ENCODE peak calls at places on chromosomes 13 and 19, in six cellular contexts. One of them, this sample, is unnamed.

GRCh38 chr19:9847087-9847671 is 12.1 kb downstream of the PIN1 start:
- DNase-seq in stimulated activated naive CD8-positive, alpha-beta T cell treated with anti-CD3 and anti-CD28 coated beads, Interleukin-15, Interleukin-2, amounts not matched to agents 100 U/mL and 50 U/mL, for 24 hours: peak; percentile 65
- DNase-seq in AG20443: peak; percentile 98
- DNase-seq in kidney epithelial cell: peak; percentile 56
- DNase-seq in endothelial cell of umbilical vein: peak; percentile 60
- DNase-seq in T-helper 1 cell: no peak
- DNase-seq in this sample: peak; percentile 38

GRCh38 chr13:110719036-110719710 is 5.7 kb downstream of the ING1 start:
- DNase-seq in stimulated activated naive CD8-positive, alpha-beta T cell treated with anti-CD3 and anti-CD28 coated beads, Interleukin-15, Interleukin-2, amounts not matched to agents 100 U/mL and 50 U/mL, for 24 hours: no peak
- DNase-seq in AG20443: no peak
- DNase-seq in kidney epithelial cell: no peak
- DNase-seq in endothelial cell of umbilical vein: no peak
- DNase-seq in T-helper 1 cell: no peak
- DNase-seq in this sample: no peak

GRCh38 chr19:54254195-54254906 is 2.7 kb downstream of the LILRB5 start:
- DNase-seq in stimulated activated naive CD8-positive, alpha-beta T cell treated with anti-CD3 and anti-CD28 coated beads, Interleukin-15, Interleukin-2, amounts not matched to agents 100 U/mL and 50 U/mL, for 24 hours: no peak
- DNase-seq in AG20443: no peak
- DNase-seq in kidney epithelial cell: no peak
- DNase-seq in endothelial cell of umbilical vein: no peak
- DNase-seq in T-helper 1 cell: no peak
- DNase-seq in this sample: no peak

GRCh38 chr19:4350726-4351125 is 7.4 kb downstream of the MPND start:
- DNase-seq in stimulated activated naive CD8-positive, alpha-beta T cell treated with anti-CD3 and anti-CD28 coated beads, Interleukin-15, Interleukin-2, amounts not matched to agents 100 U/mL and 50 U/mL, for 24 hours: no peak
- DNase-seq in AG20443: no peak
- DNase-seq in kidney epithelial cell: no peak
- DNase-seq in endothelial cell of umbilical vein: no peak
- DNase-seq in T-helper 1 cell: no peak
- DNase-seq in this sample: no peak

GRCh38 chr19:44718441-44719261 is 19.7 kb downstream of the CEACAM16 start:
- DNase-seq in stimulated activated naive CD8-positive, alpha-beta T cell treated with anti-CD3 and anti-CD28 coated beads, Interleukin-15, Interleukin-2, amounts not matched to agents 100 U/mL and 50 U/mL, for 24 hours: no peak
- DNase-seq in AG20443: peak; percentile 58
- DNase-seq in kidney epithelial cell: no peak
- DNase-seq in endothelial cell of umbilical vein: peak; percentile 98
- DNase-seq in T-helper 1 cell: no peak
- DNase-seq in this sample: peak; percentile 40

GRCh38 chr13:75635621-75636338 is at the start of gene LMO7:
- DNase-seq in stimulated activated naive CD8-positive, alpha-beta T cell treated with anti-CD3 and anti-CD28 coated beads, Interleukin-15, Interleukin-2, amounts not matched to agents 100 U/mL and 50 U/mL, for 24 hours: peak; percentile 45
- DNase-seq in AG20443: peak; percentile 92
- DNase-seq in kidney epithelial cell: no peak
- DNase-seq in endothelial cell of umbilical vein: peak; percentile 15
- DNase-seq in T-helper 1 cell: no peak
- DNase-seq in this sample: no peak

GRCh38 chr13:95246292-95247082 is 54.8 kb downstream of the ABCC4 start:
- DNase-seq in stimulated activated naive CD8-positive, alpha-beta T cell treated with anti-CD3 and anti-CD28 coated beads, Interleukin-15, Interleukin-2, amounts not matched to agents 100 U/mL and 50 U/mL, for 24 hours: no peak
- DNase-seq in AG20443: no peak
- DNase-seq in kidney epithelial cell: no peak
- DNase-seq in endothelial cell of umbilical vein: no peak
- DNase-seq in T-helper 1 cell: no peak
- DNase-seq in this sample: no peak

GRCh38 chr13:39364797-39365468 is 238.1 kb downstream of the LHFPL6 start:
- DNase-seq in stimulated activated naive CD8-positive, alpha-beta T cell treated with anti-CD3 and anti-CD28 coated beads, Interleukin-15, Interleukin-2, amounts not matched to agents 100 U/mL and 50 U/mL, for 24 hours: no peak
- DNase-seq in AG20443: peak; percentile 23
- DNase-seq in kidney epithelial cell: peak; percentile 38
- DNase-seq in endothelial cell of umbilical vein: no peak
- DNase-seq in T-helper 1 cell: no peak
- DNase-seq in this sample: no peak

GRCh38 chr19:18130523-18131242 is 22.3 kb upstream of the PIK3R2 start:
- DNase-seq in stimulated activated naive CD8-positive, alpha-beta T cell treated with anti-CD3 and anti-CD28 coated beads, Interleukin-15, Interleukin-2, amounts not matched to agents 100 U/mL and 50 U/mL, for 24 hours: no peak
- DNase-seq in AG20443: no peak
- DNase-seq in kidney epithelial cell: no peak
- DNase-seq in endothelial cell of umbilical vein: no peak
- DNase-seq in T-helper 1 cell: no peak
- DNase-seq in this sample: no peak

GRCh38 chr19:49442354-49442753 is 1.0 kb upstream of the SLC17A7 start:
- DNase-seq in stimulated activated naive CD8-positive, alpha-beta T cell treated with anti-CD3 and anti-CD28 coated beads, Interleukin-15, Interleukin-2, amounts not matched to agents 100 U/mL and 50 U/mL, for 24 hours: no peak
- DNase-seq in AG20443: peak; percentile 63
- DNase-seq in kidney epithelial cell: no peak
- DNase-seq in endothelial cell of umbilical vein: no peak
- DNase-seq in T-helper 1 cell: no peak
- DNase-seq in this sample: no peak

GRCh38 chr13:24071423-24072075 is 89.0 kb upstream of the SPATA13 start:
- DNase-seq in stimulated activated naive CD8-positive, alpha-beta T cell treated with anti-CD3 and anti-CD28 coated beads, Interleukin-15, Interleukin-2, amounts not matched to agents 100 U/mL and 50 U/mL, for 24 hours: no peak
- DNase-seq in AG20443: peak; percentile 86
- DNase-seq in kidney epithelial cell: no peak
- DNase-seq in endothelial cell of umbilical vein: peak; percentile 64
- DNase-seq in T-helper 1 cell: no peak
- DNase-seq in this sample: no peak

GRCh38 chr13:49060698-49061387 is 85.1 kb downstream of the FNDC3A start:
- DNase-seq in stimulated activated naive CD8-positive, alpha-beta T cell treated with anti-CD3 and anti-CD28 coated beads, Interleukin-15, Interleukin-2, amounts not matched to agents 100 U/mL and 50 U/mL, for 24 hours: no peak
- DNase-seq in AG20443: no peak
- DNase-seq in kidney epithelial cell: no peak
- DNase-seq in endothelial cell of umbilical vein: no peak
- DNase-seq in T-helper 1 cell: no peak
- DNase-seq in this sample: no peak

GRCh38 chr13:37485766-37486165 is 112.8 kb downstream of the POSTN start:
- DNase-seq in stimulated activated naive CD8-positive, alpha-beta T cell treated with anti-CD3 and anti-CD28 coated beads, Interleukin-15, Interleukin-2, amounts not matched to agents 100 U/mL and 50 U/mL, for 24 hours: no peak
- DNase-seq in AG20443: peak; percentile 23
- DNase-seq in kidney epithelial cell: no peak
- DNase-seq in endothelial cell of umbilical vein: peak; percentile 27
- DNase-seq in T-helper 1 cell: no peak
- DNase-seq in this sample: no peak

GRCh38 chr13:48654511-48654910 is 782 bp downstream of the CYSLTR2 start:
- DNase-seq in stimulated activated naive CD8-positive, alpha-beta T cell treated with anti-CD3 and anti-CD28 coated beads, Interleukin-15, Interleukin-2, amounts not matched to agents 100 U/mL and 50 U/mL, for 24 hours: no peak
- DNase-seq in AG20443: no peak
- DNase-seq in kidney epithelial cell: no peak
- DNase-seq in endothelial cell of umbilical vein: no peak
- DNase-seq in T-helper 1 cell: no peak
- DNase-seq in this sample: no peak

GRCh38 chr13:33735276-33735675 is 82.7 kb upstream of the RFC3 start:
- DNase-seq in stimulated activated naive CD8-positive, alpha-beta T cell treated with anti-CD3 and anti-CD28 coated beads, Interleukin-15, Interleukin-2, amounts not matched to agents 100 U/mL and 50 U/mL, for 24 hours: no peak
- DNase-seq in AG20443: no peak
- DNase-seq in kidney epithelial cell: no peak
- DNase-seq in endothelial cell of umbilical vein: no peak
- DNase-seq in T-helper 1 cell: no peak
- DNase-seq in this sample: no peak

GRCh38 chr13:83753912-83754624 is 128.2 kb downstream of the SLITRK1 start:
- DNase-seq in stimulated activated naive CD8-positive, alpha-beta T cell treated with anti-CD3 and anti-CD28 coated beads, Interleukin-15, Interleukin-2, amounts not matched to agents 100 U/mL and 50 U/mL, for 24 hours: no peak
- DNase-seq in AG20443: no peak
- DNase-seq in kidney epithelial cell: no peak
- DNase-seq in endothelial cell of umbilical vein: no peak
- DNase-seq in T-helper 1 cell: no peak
- DNase-seq in this sample: no peak

GRCh38 chr19:18044825-18045304 is 36.9 kb downstream of the ARRDC2 start:
- DNase-seq in stimulated activated naive CD8-positive, alpha-beta T cell treated with anti-CD3 and anti-CD28 coated beads, Interleukin-15, Interleukin-2, amounts not matched to agents 100 U/mL and 50 U/mL, for 24 hours: peak; percentile 91
- DNase-seq in AG20443: peak; percentile 78
- DNase-seq in kidney epithelial cell: peak; percentile 73
- DNase-seq in endothelial cell of umbilical vein: no peak
- DNase-seq in T-helper 1 cell: peak; percentile 91
- DNase-seq in this sample: no peak

GRCh38 chr13:59856281-59856810 is 307.4 kb downstream of the DIAPH3 start:
- DNase-seq in stimulated activated naive CD8-positive, alpha-beta T cell treated with anti-CD3 and anti-CD28 coated beads, Interleukin-15, Interleukin-2, amounts not matched to agents 100 U/mL and 50 U/mL, for 24 hours: no peak
- DNase-seq in AG20443: no peak
- DNase-seq in kidney epithelial cell: no peak
- DNase-seq in endothelial cell of umbilical vein: peak; percentile 17
- DNase-seq in T-helper 1 cell: no peak
- DNase-seq in this sample: no peak

GRCh38 chr19:4877753-4878490 is 10.5 kb upstream of the PLIN3 start:
- DNase-seq in stimulated activated naive CD8-positive, alpha-beta T cell treated with anti-CD3 and anti-CD28 coated beads, Interleukin-15, Interleukin-2, amounts not matched to agents 100 U/mL and 50 U/mL, for 24 hours: peak; percentile 15
- DNase-seq in AG20443: no peak
- DNase-seq in kidney epithelial cell: no peak
- DNase-seq in endothelial cell of umbilical vein: no peak
- DNase-seq in T-helper 1 cell: no peak
- DNase-seq in this sample: no peak

GRCh38 chr19:1970806-1971502 is 30.0 kb downstream of the CSNK1G2 start:
- DNase-seq in stimulated activated naive CD8-positive, alpha-beta T cell treated with anti-CD3 and anti-CD28 coated beads, Interleukin-15, Interleukin-2, amounts not matched to agents 100 U/mL and 50 U/mL, for 24 hours: no peak
- DNase-seq in AG20443: no peak
- DNase-seq in kidney epithelial cell: no peak
- DNase-seq in endothelial cell of umbilical vein: no peak
- DNase-seq in T-helper 1 cell: no peak
- DNase-seq in this sample: no peak

GRCh38 chr19:19026299-19026971 is 6.9 kb downstream of the SUGP2 start:
- DNase-seq in stimulated activated naive CD8-positive, alpha-beta T cell treated with anti-CD3 and anti-CD28 coated beads, Interleukin-15, Interleukin-2, amounts not matched to agents 100 U/mL and 50 U/mL, for 24 hours: no peak
- DNase-seq in AG20443: peak; percentile 29
- DNase-seq in kidney epithelial cell: no peak
- DNase-seq in endothelial cell of umbilical vein: no peak
- DNase-seq in T-helper 1 cell: no peak
- DNase-seq in this sample: no peak

GRCh38 chr13:39474600-39474999 is 128.4 kb downstream of the LHFPL6 start:
- DNase-seq in stimulated activated naive CD8-positive, alpha-beta T cell treated with anti-CD3 and anti-CD28 coated beads, Interleukin-15, Interleukin-2, amounts not matched to agents 100 U/mL and 50 U/mL, for 24 hours: no peak
- DNase-seq in AG20443: no peak
- DNase-seq in kidney epithelial cell: no peak
- DNase-seq in endothelial cell of umbilical vein: no peak
- DNase-seq in T-helper 1 cell: no peak
- DNase-seq in this sample: no peak

GRCh38 chr13:45082964-45083363 is 37.3 kb upstream of the GTF2F2 start:
- DNase-seq in stimulated activated naive CD8-positive, alpha-beta T cell treated with anti-CD3 and anti-CD28 coated beads, Interleukin-15, Interleukin-2, amounts not matched to agents 100 U/mL and 50 U/mL, for 24 hours: no peak
- DNase-seq in AG20443: peak; percentile 59
- DNase-seq in kidney epithelial cell: no peak
- DNase-seq in endothelial cell of umbilical vein: no peak
- DNase-seq in T-helper 1 cell: no peak
- DNase-seq in this sample: no peak

GRCh38 chr13:51674276-51674675 is 90.0 kb downstream of the WDFY2 start:
- DNase-seq in stimulated activated naive CD8-positive, alpha-beta T cell treated with anti-CD3 and anti-CD28 coated beads, Interleukin-15, Interleukin-2, amounts not matched to agents 100 U/mL and 50 U/mL, for 24 hours: no peak
- DNase-seq in AG20443: no peak
- DNase-seq in kidney epithelial cell: no peak
- DNase-seq in endothelial cell of umbilical vein: no peak
- DNase-seq in T-helper 1 cell: no peak
- DNase-seq in this sample: no peak

GRCh38 chr13:60933638-60934037 is 482.0 kb downstream of the PCDH20 start:
- DNase-seq in stimulated activated naive CD8-positive, alpha-beta T cell treated with anti-CD3 and anti-CD28 coated beads, Interleukin-15, Interleukin-2, amounts not matched to agents 100 U/mL and 50 U/mL, for 24 hours: no peak
- DNase-seq in AG20443: no peak
- DNase-seq in kidney epithelial cell: no peak
- DNase-seq in endothelial cell of umbilical vein: no peak
- DNase-seq in T-helper 1 cell: no peak
- DNase-seq in this sample: no peak

GRCh38 chr13:98650376-98651107 is 73.6 kb upstream of the STK24 start:
- DNase-seq in stimulated activated naive CD8-positive, alpha-beta T cell treated with anti-CD3 and anti-CD28 coated beads, Interleukin-15, Interleukin-2, amounts not matched to agents 100 U/mL and 50 U/mL, for 24 hours: no peak
- DNase-seq in AG20443: no peak
- DNase-seq in kidney epithelial cell: no peak
- DNase-seq in endothelial cell of umbilical vein: no peak
- DNase-seq in T-helper 1 cell: no peak
- DNase-seq in this sample: no peak

GRCh38 chr19:6509118-6509971 is 7.2 kb upstream of the TUBB4A start:
- DNase-seq in stimulated activated naive CD8-positive, alpha-beta T cell treated with anti-CD3 and anti-CD28 coated beads, Interleukin-15, Interleukin-2, amounts not matched to agents 100 U/mL and 50 U/mL, for 24 hours: no peak
- DNase-seq in AG20443: peak; percentile 37
- DNase-seq in kidney epithelial cell: no peak
- DNase-seq in endothelial cell of umbilical vein: no peak
- DNase-seq in T-helper 1 cell: no peak
- DNase-seq in this sample: no peak

GRCh38 chr13:35720690-35721554 is 244.4 kb upstream of the MAB21L1 start:
- DNase-seq in stimulated activated naive CD8-positive, alpha-beta T cell treated with anti-CD3 and anti-CD28 coated beads, Interleukin-15, Interleukin-2, amounts not matched to agents 100 U/mL and 50 U/mL, for 24 hours: peak; percentile 45
- DNase-seq in AG20443: peak; percentile 80
- DNase-seq in kidney epithelial cell: no peak
- DNase-seq in endothelial cell of umbilical vein: peak; percentile 47
- DNase-seq in T-helper 1 cell: peak; percentile 19
- DNase-seq in this sample: no peak

GRCh38 chr13:104984296-104984818 is 1551.1 kb downstream of the EFNB2 start:
- DNase-seq in stimulated activated naive CD8-positive, alpha-beta T cell treated with anti-CD3 and anti-CD28 coated beads, Interleukin-15, Interleukin-2, amounts not matched to agents 100 U/mL and 50 U/mL, for 24 hours: peak; percentile 42
- DNase-seq in AG20443: no peak
- DNase-seq in kidney epithelial cell: peak; percentile 26
- DNase-seq in endothelial cell of umbilical vein: peak; percentile 92
- DNase-seq in T-helper 1 cell: peak; percentile 2
- DNase-seq in this sample: no peak

GRCh38 chr19:50321831-50322230 is 7.3 kb downstream of the KCNC3 start:
- DNase-seq in stimulated activated naive CD8-positive, alpha-beta T cell treated with anti-CD3 and anti-CD28 coated beads, Interleukin-15, Interleukin-2, amounts not matched to agents 100 U/mL and 50 U/mL, for 24 hours: no peak
- DNase-seq in AG20443: no peak
- DNase-seq in kidney epithelial cell: no peak
- DNase-seq in endothelial cell of umbilical vein: no peak
- DNase-seq in T-helper 1 cell: no peak
- DNase-seq in this sample: no peak

GRCh38 chr13:25783480-25784081 is 268.2 kb downstream of the SHISA2 start:
- DNase-seq in stimulated activated naive CD8-positive, alpha-beta T cell treated with anti-CD3 and anti-CD28 coated beads, Interleukin-15, Interleukin-2, amounts not matched to agents 100 U/mL and 50 U/mL, for 24 hours: no peak
- DNase-seq in AG20443: no peak
- DNase-seq in kidney epithelial cell: no peak
- DNase-seq in endothelial cell of umbilical vein: no peak
- DNase-seq in T-helper 1 cell: no peak
- DNase-seq in this sample: no peak

GRCh38 chr13:37369618-37370017 is 228.9 kb downstream of the POSTN start:
- DNase-seq in stimulated activated naive CD8-positive, alpha-beta T cell treated with anti-CD3 and anti-CD28 coated beads, Interleukin-15, Interleukin-2, amounts not matched to agents 100 U/mL and 50 U/mL, for 24 hours: no peak
- DNase-seq in AG20443: no peak
- DNase-seq in kidney epithelial cell: no peak
- DNase-seq in endothelial cell of umbilical vein: peak; percentile 13
- DNase-seq in T-helper 1 cell: no peak
- DNase-seq in this sample: no peak

GRCh38 chr19:46697142-46697960 is 19.6 kb downstream of the PRKD2 start:
- DNase-seq in stimulated activated naive CD8-positive, alpha-beta T cell treated with anti-CD3 and anti-CD28 coated beads, Interleukin-15, Interleukin-2, amounts not matched to agents 100 U/mL and 50 U/mL, for 24 hours: peak; percentile 44
- DNase-seq in AG20443: peak; percentile 96
- DNase-seq in kidney epithelial cell: peak; percentile 29
- DNase-seq in endothelial cell of umbilical vein: peak; percentile 76
- DNase-seq in T-helper 1 cell: no peak
- DNase-seq in this sample: peak; percentile 64

GRCh38 chr19:5396963-5397362 is 56.4 kb upstream of the PTPRS start:
- DNase-seq in stimulated activated naive CD8-positive, alpha-beta T cell treated with anti-CD3 and anti-CD28 coated beads, Interleukin-15, Interleukin-2, amounts not matched to agents 100 U/mL and 50 U/mL, for 24 hours: no peak
- DNase-seq in AG20443: no peak
- DNase-seq in kidney epithelial cell: no peak
- DNase-seq in endothelial cell of umbilical vein: no peak
- DNase-seq in T-helper 1 cell: no peak
- DNase-seq in this sample: no peak

GRCh38 chr13:23500858-23501257 is 67.4 kb upstream of the SACS start:
- DNase-seq in stimulated activated naive CD8-positive, alpha-beta T cell treated with anti-CD3 and anti-CD28 coated beads, Interleukin-15, Interleukin-2, amounts not matched to agents 100 U/mL and 50 U/mL, for 24 hours: no peak
- DNase-seq in AG20443: peak; percentile 64
- DNase-seq in kidney epithelial cell: no peak
- DNase-seq in endothelial cell of umbilical vein: no peak
- DNase-seq in T-helper 1 cell: no peak
- DNase-seq in this sample: no peak

GRCh38 chr13:37747071-37747612 is 122.4 kb downstream of the TRPC4 start:
- DNase-seq in stimulated activated naive CD8-positive, alpha-beta T cell treated with anti-CD3 and anti-CD28 coated beads, Interleukin-15, Interleukin-2, amounts not matched to agents 100 U/mL and 50 U/mL, for 24 hours: no peak
- DNase-seq in AG20443: peak; percentile 19
- DNase-seq in kidney epithelial cell: no peak
- DNase-seq in endothelial cell of umbilical vein: peak; percentile 84
- DNase-seq in T-helper 1 cell: no peak
- DNase-seq in this sample: no peak

GRCh38 chr19:43620061-43621001 is 902 bp upstream of the ZNF428 start:
- DNase-seq in stimulated activated naive CD8-positive, alpha-beta T cell treated with anti-CD3 and anti-CD28 coated beads, Interleukin-15, Interleukin-2, amounts not matched to agents 100 U/mL and 50 U/mL, for 24 hours: no peak
- DNase-seq in AG20443: no peak
- DNase-seq in kidney epithelial cell: no peak
- DNase-seq in endothelial cell of umbilical vein: no peak
- DNase-seq in T-helper 1 cell: no peak
- DNase-seq in this sample: no peak

This sample was measured in omental fat pad.